ENCODE peak calls at places on chromosomes 3 and 15, in ten cellular contexts. One of them, this sample, is unnamed. For H3K27me3, the result is how much of the 10 kb centered on the place peaks cover.

GRCh38 chr3:189714991-189715961 is 84.1 kb downstream of the TP63 start:
- DNase-seq in stomach: no peak
- DNase-seq in uterus: no peak
- DNase-seq in IMR-90: peak
- DNase-seq in fibroblast of lung: peak
- DNase-seq in kidney epithelial cell: peak
- DNase-seq in brain microvascular endothelial cell: peak
- DNase-seq in SK-N-SH: no peak
- DNase-seq in endodermal cell: no peak
- DNase-seq in tibial nerve: no peak
- DNase-seq in this sample: no peak

GRCh38 chr3:15113468-15113867 is 14.5 kb upstream of the RBSN start:
- DNase-seq in stomach: no peak
- DNase-seq in uterus: no peak
- DNase-seq in IMR-90: no peak
- DNase-seq in fibroblast of lung: no peak
- DNase-seq in kidney epithelial cell: no peak
- DNase-seq in brain microvascular endothelial cell: no peak
- DNase-seq in SK-N-SH: no peak
- DNase-seq in endodermal cell: no peak
- DNase-seq in tibial nerve: no peak
- DNase-seq in this sample: no peak

GRCh38 chr3:160796813-160797164 is 40.8 kb downstream of the PPM1L start:
- DNase-seq in stomach: no peak
- DNase-seq in uterus: no peak
- DNase-seq in IMR-90: no peak
- DNase-seq in fibroblast of lung: no peak
- DNase-seq in kidney epithelial cell: no peak
- DNase-seq in brain microvascular endothelial cell: no peak
- DNase-seq in SK-N-SH: no peak
- DNase-seq in endodermal cell: no peak
- DNase-seq in tibial nerve: no peak
- DNase-seq in this sample: no peak

GRCh38 chr3:35864871-35865270 is 225.5 kb downstream of the ARPP21 start:
- DNase-seq in stomach: no peak
- DNase-seq in uterus: no peak
- DNase-seq in IMR-90: no peak
- DNase-seq in fibroblast of lung: no peak
- DNase-seq in kidney epithelial cell: no peak
- DNase-seq in brain microvascular endothelial cell: no peak
- DNase-seq in SK-N-SH: no peak
- DNase-seq in endodermal cell: no peak
- DNase-seq in tibial nerve: no peak
- DNase-seq in this sample: no peak

GRCh38 chr15:77042955-77043920 is 27.7 kb downstream of the TSPAN3 start:
- DNase-seq in stomach: no peak
- DNase-seq in uterus: no peak
- DNase-seq in IMR-90: no peak
- DNase-seq in fibroblast of lung: no peak
- DNase-seq in kidney epithelial cell: no peak
- DNase-seq in brain microvascular endothelial cell: no peak
- DNase-seq in SK-N-SH: no peak
- DNase-seq in endodermal cell: no peak
- DNase-seq in tibial nerve: no peak
- DNase-seq in this sample: no peak

GRCh38 chr3:58009026-58009748 is 965 bp downstream of the FLNB start:
- DNase-seq in stomach: peak
- DNase-seq in uterus: no peak
- DNase-seq in IMR-90: no peak
- DNase-seq in fibroblast of lung: no peak
- DNase-seq in kidney epithelial cell: no peak
- DNase-seq in brain microvascular endothelial cell: no peak
- DNase-seq in SK-N-SH: peak
- DNase-seq in endodermal cell: peak
- DNase-seq in tibial nerve: no peak
- DNase-seq in this sample: no peak

GRCh38 chr3:135325096-135325495 is 530.0 kb downstream of the EPHB1 start:
- DNase-seq in stomach: peak
- DNase-seq in uterus: no peak
- DNase-seq in IMR-90: no peak
- DNase-seq in fibroblast of lung: no peak
- DNase-seq in kidney epithelial cell: no peak
- DNase-seq in brain microvascular endothelial cell: no peak
- DNase-seq in SK-N-SH: no peak
- DNase-seq in endodermal cell: no peak
- DNase-seq in tibial nerve: no peak
- DNase-seq in this sample: no peak

GRCh38 chr3:169002689-169003088 is 660.8 kb downstream of the MECOM start:
- DNase-seq in stomach: no peak
- DNase-seq in uterus: no peak
- DNase-seq in IMR-90: no peak
- DNase-seq in fibroblast of lung: no peak
- DNase-seq in kidney epithelial cell: no peak
- DNase-seq in brain microvascular endothelial cell: no peak
- DNase-seq in SK-N-SH: no peak
- DNase-seq in endodermal cell: no peak
- DNase-seq in tibial nerve: no peak
- DNase-seq in this sample: no peak

GRCh38 chr3:7371693-7372572 is 511.0 kb downstream of the GRM7 start:
- DNase-seq in stomach: no peak
- DNase-seq in uterus: no peak
- DNase-seq in IMR-90: no peak
- DNase-seq in fibroblast of lung: no peak
- DNase-seq in kidney epithelial cell: no peak
- DNase-seq in brain microvascular endothelial cell: no peak
- DNase-seq in SK-N-SH: no peak
- DNase-seq in endodermal cell: no peak
- DNase-seq in tibial nerve: no peak
- DNase-seq in this sample: no peak

GRCh38 chr3:126577256-126577655 is 18.5 kb upstream of the C3orf22 start:
- DNase-seq in stomach: no peak
- DNase-seq in uterus: no peak
- DNase-seq in IMR-90: no peak
- DNase-seq in fibroblast of lung: no peak
- DNase-seq in kidney epithelial cell: no peak
- DNase-seq in brain microvascular endothelial cell: no peak
- DNase-seq in SK-N-SH: no peak
- DNase-seq in endodermal cell: peak
- DNase-seq in tibial nerve: no peak
- DNase-seq in this sample: no peak

GRCh38 chr15:99239545-99240198 is 9.7 kb downstream of the TTC23 start:
- DNase-seq in stomach: no peak
- DNase-seq in uterus: no peak
- DNase-seq in IMR-90: peak
- DNase-seq in fibroblast of lung: no peak
- DNase-seq in kidney epithelial cell: no peak
- DNase-seq in brain microvascular endothelial cell: peak
- DNase-seq in SK-N-SH: no peak
- DNase-seq in endodermal cell: no peak
- DNase-seq in tibial nerve: no peak
- DNase-seq in this sample: no peak

GRCh38 chr3:44058022-44058867 is 183.4 kb upstream of the TOPAZ1 start:
- DNase-seq in stomach: no peak
- DNase-seq in uterus: no peak
- DNase-seq in IMR-90: peak
- DNase-seq in fibroblast of lung: peak
- DNase-seq in kidney epithelial cell: no peak
- DNase-seq in brain microvascular endothelial cell: peak
- DNase-seq in SK-N-SH: no peak
- DNase-seq in endodermal cell: peak
- DNase-seq in tibial nerve: no peak
- DNase-seq in this sample: no peak

GRCh38 chr3:12280333-12280732 is 8.5 kb upstream of the PPARG start:
- DNase-seq in stomach: no peak
- DNase-seq in uterus: no peak
- DNase-seq in IMR-90: no peak
- DNase-seq in fibroblast of lung: no peak
- DNase-seq in kidney epithelial cell: no peak
- DNase-seq in brain microvascular endothelial cell: no peak
- DNase-seq in SK-N-SH: no peak
- DNase-seq in endodermal cell: no peak
- DNase-seq in tibial nerve: no peak
- DNase-seq in this sample: no peak

GRCh38 chr3:184740509-184741258 is 28.8 kb upstream of the MAGEF1 start:
- DNase-seq in stomach: peak
- DNase-seq in uterus: peak
- DNase-seq in IMR-90: peak
- DNase-seq in fibroblast of lung: peak
- DNase-seq in kidney epithelial cell: no peak
- DNase-seq in brain microvascular endothelial cell: peak
- DNase-seq in SK-N-SH: no peak
- DNase-seq in endodermal cell: peak
- DNase-seq in tibial nerve: no peak
- DNase-seq in this sample: no peak

GRCh38 chr3:151047636-151048035 is 37.8 kb upstream of the MED12L start:
- DNase-seq in stomach: no peak
- DNase-seq in uterus: no peak
- DNase-seq in IMR-90: peak
- DNase-seq in fibroblast of lung: peak
- DNase-seq in kidney epithelial cell: no peak
- DNase-seq in brain microvascular endothelial cell: peak
- DNase-seq in SK-N-SH: no peak
- DNase-seq in endodermal cell: no peak
- DNase-seq in tibial nerve: no peak
- DNase-seq in this sample: no peak

GRCh38 chr3:115913069-115913686 is 289.9 kb downstream of the GAP43 start:
- DNase-seq in stomach: no peak
- DNase-seq in uterus: no peak
- DNase-seq in IMR-90: peak
- DNase-seq in fibroblast of lung: peak
- DNase-seq in kidney epithelial cell: no peak
- DNase-seq in brain microvascular endothelial cell: no peak
- DNase-seq in SK-N-SH: no peak
- DNase-seq in endodermal cell: no peak
- DNase-seq in tibial nerve: no peak
- DNase-seq in this sample: no peak
- TF ChIP-seq CTCF in stomach: no peak
- TF ChIP-seq CTCF in uterus: no peak
- TF ChIP-seq CTCF in IMR-90: peak
- TF ChIP-seq CTCF in fibroblast of lung: peak
- TF ChIP-seq CTCF in kidney epithelial cell: peak
- TF ChIP-seq CTCF in brain microvascular endothelial cell: peak
- TF ChIP-seq CTCF in SK-N-SH: peak
- TF ChIP-seq CTCF in endodermal cell: peak
- TF ChIP-seq CTCF in tibial nerve: no peak
- TF ChIP-seq CTCF in this sample: peak

GRCh38 chr15:50655555-50655954 is 31.0 kb downstream of the TRPM7 start:
- DNase-seq in stomach: no peak
- DNase-seq in uterus: no peak
- DNase-seq in IMR-90: no peak
- DNase-seq in fibroblast of lung: no peak
- DNase-seq in kidney epithelial cell: no peak
- DNase-seq in brain microvascular endothelial cell: no peak
- DNase-seq in SK-N-SH: no peak
- DNase-seq in endodermal cell: peak
- DNase-seq in tibial nerve: no peak
- DNase-seq in this sample: no peak
- H3K4me3 ChIP-seq in stomach: no peak
- H3K4me3 ChIP-seq in uterus: no peak
- H3K4me3 ChIP-seq in IMR-90: no peak
- H3K4me3 ChIP-seq in fibroblast of lung: no peak
- H3K4me3 ChIP-seq in kidney epithelial cell: no peak
- H3K4me3 ChIP-seq in brain microvascular endothelial cell: no peak
- H3K4me3 ChIP-seq in SK-N-SH: no peak
- H3K4me3 ChIP-seq in endodermal cell: no peak
- H3K4me3 ChIP-seq in tibial nerve: no peak
- H3K4me3 ChIP-seq in this sample: no peak

GRCh38 chr15:47182818-47183217 is 534.5 kb upstream of the SEMA6D start:
- DNase-seq in stomach: no peak
- DNase-seq in uterus: no peak
- DNase-seq in IMR-90: no peak
- DNase-seq in fibroblast of lung: no peak
- DNase-seq in kidney epithelial cell: no peak
- DNase-seq in brain microvascular endothelial cell: no peak
- DNase-seq in SK-N-SH: no peak
- DNase-seq in endodermal cell: no peak
- DNase-seq in tibial nerve: no peak
- DNase-seq in this sample: no peak

GRCh38 chr15:47186071-47186470 is 531.2 kb upstream of the SEMA6D start:
- DNase-seq in stomach: no peak
- DNase-seq in uterus: no peak
- DNase-seq in IMR-90: no peak
- DNase-seq in fibroblast of lung: no peak
- DNase-seq in kidney epithelial cell: no peak
- DNase-seq in brain microvascular endothelial cell: no peak
- DNase-seq in SK-N-SH: no peak
- DNase-seq in endodermal cell: no peak
- DNase-seq in tibial nerve: no peak
- DNase-seq in this sample: no peak

GRCh38 chr15:47184405-47185221 is 532.7 kb upstream of the SEMA6D start:
- DNase-seq in stomach: no peak
- DNase-seq in uterus: no peak
- DNase-seq in IMR-90: peak
- DNase-seq in fibroblast of lung: peak
- DNase-seq in kidney epithelial cell: no peak
- DNase-seq in brain microvascular endothelial cell: peak
- DNase-seq in SK-N-SH: peak
- DNase-seq in endodermal cell: peak
- DNase-seq in tibial nerve: no peak
- DNase-seq in this sample: peak

GRCh38 chr15:47185222-47185800 is 532.0 kb upstream of the SEMA6D start:
- DNase-seq in stomach: no peak
- DNase-seq in uterus: no peak
- DNase-seq in IMR-90: peak
- DNase-seq in fibroblast of lung: peak
- DNase-seq in kidney epithelial cell: no peak
- DNase-seq in brain microvascular endothelial cell: no peak
- DNase-seq in SK-N-SH: no peak
- DNase-seq in endodermal cell: no peak
- DNase-seq in tibial nerve: no peak
- DNase-seq in this sample: no peak

DNA sequence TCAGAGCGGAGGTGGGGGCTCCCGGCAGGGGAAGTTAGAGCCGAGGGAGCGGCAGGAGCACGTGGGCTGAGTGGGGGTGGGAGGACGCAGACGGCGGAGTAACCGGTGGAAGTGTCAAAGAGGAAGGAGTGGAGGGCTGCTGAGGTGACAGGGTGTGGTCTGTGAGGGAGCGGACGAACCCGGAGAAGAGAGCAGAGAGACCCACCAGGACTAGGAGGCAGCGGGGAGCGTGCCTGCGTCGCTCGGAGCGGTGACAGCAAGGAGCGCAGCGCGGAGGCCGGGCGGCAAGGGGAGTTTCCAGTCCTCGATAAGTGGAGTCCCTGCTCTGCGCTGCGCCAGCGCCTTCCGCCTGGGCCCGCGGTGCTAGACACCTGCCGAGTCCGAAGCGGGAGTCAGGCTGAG is 533.3 kb upstream of the SEMA6D start:
- DNase-seq in stomach: no peak
- DNase-seq in uterus: no peak
- DNase-seq in IMR-90: no peak
- DNase-seq in fibroblast of lung: no peak
- DNase-seq in kidney epithelial cell: no peak
- DNase-seq in brain microvascular endothelial cell: peak
- DNase-seq in SK-N-SH: peak
- DNase-seq in endodermal cell: no peak
- DNase-seq in tibial nerve: no peak
- DNase-seq in this sample: peak
- H3K27me3 ChIP-seq in stomach: under half
- H3K27me3 ChIP-seq in uterus: under half
- H3K27me3 ChIP-seq in IMR-90: under half
- H3K27me3 ChIP-seq in fibroblast of lung: under half
- H3K27me3 ChIP-seq in kidney epithelial cell: under half
- H3K27me3 ChIP-seq in brain microvascular endothelial cell: under half
- H3K27me3 ChIP-seq in SK-N-SH: under half
- H3K27me3 ChIP-seq in endodermal cell: under half
- H3K27me3 ChIP-seq in tibial nerve: under half
- H3K27me3 ChIP-seq in this sample: under half

GRCh38 chr3:170368921-170369320 is 11.4 kb downstream of the SKIL start:
- DNase-seq in stomach: no peak
- DNase-seq in uterus: no peak
- DNase-seq in IMR-90: no peak
- DNase-seq in fibroblast of lung: peak
- DNase-seq in kidney epithelial cell: no peak
- DNase-seq in brain microvascular endothelial cell: no peak
- DNase-seq in SK-N-SH: peak
- DNase-seq in endodermal cell: no peak
- DNase-seq in tibial nerve: no peak
- DNase-seq in this sample: no peak
- TF ChIP-seq CTCF in stomach: no peak
- TF ChIP-seq CTCF in uterus: peak
- TF ChIP-seq CTCF in IMR-90: peak
- TF ChIP-seq CTCF in fibroblast of lung: peak
- TF ChIP-seq CTCF in kidney epithelial cell: peak
- TF ChIP-seq CTCF in brain microvascular endothelial cell: no peak
- TF ChIP-seq CTCF in SK-N-SH: peak
- TF ChIP-seq CTCF in endodermal cell: peak
- TF ChIP-seq CTCF in tibial nerve: no peak
- TF ChIP-seq CTCF in this sample: peak